ENCODE peak calls at places on chromosomes 5 and 9, in six cellular contexts. I, D, Z, C, U and T are unnamed samples.
A peak's percentile ranks its signal among the peaks of the same experiment; 100 is the strongest.

GRCh38 chr9:125758986-125759811 is 12.0 kb downstream of the PBX3 start:
- DNase-seq in I (peak; percentile 39), D (peak; percentile 87), Z (peak; percentile 66), C (no peak), U (no peak), T (no peak)

GRCh38 chr9:110126986-110127864 is 80.7 kb downstream of the C9orf152 start:
- DNase-seq in I (peak; percentile 77), D (no peak), Z (peak; percentile 92), C (no peak), U (no peak), T (no peak)

GRCh38 chr5:98333921-98334320 is 439.5 kb upstream of the RGMB start:
- DNase-seq in I (no peak), D (no peak), Z (no peak), C (no peak), U (no peak), T (no peak)

GRCh38 chr5:90529939-90530677 is 724 bp upstream of the LYSMD3 start:
- DNase-seq in I (peak; percentile 88), D (peak; percentile 55), Z (peak; percentile 80), C (peak; percentile 71), U (peak; percentile 78), T (no peak)

GRCh38 chr9:35996358-35996970 is 38.5 kb upstream of the OR2S2 start:
- DNase-seq in I (peak; percentile 54), D (no peak), Z (no peak), C (no peak), U (no peak), T (no peak)

GRCh38 chr5:55533806-55534435 is 843 bp downstream of the PLPP1 start:
- DNase-seq in I (peak; percentile 66), D (no peak), Z (no peak), C (peak; percentile 63), U (peak; percentile 51), T (no peak)

GRCh38 chr5:8628521-8628920 is 759.6 kb downstream of the MTRR start:
- DNase-seq in I (no peak), D (no peak), Z (no peak), C (no peak), U (no peak), T (no peak)

GRCh38 chr5:77262685-77263084 is 52.2 kb downstream of the PDE8B start:
- DNase-seq in I (no peak), D (no peak), Z (no peak), C (no peak), U (no peak), T (no peak)

GRCh38 chr5:39986614-39987013 is 561.8 kb upstream of the DAB2 start:
- DNase-seq in I (no peak), D (no peak), Z (no peak), C (no peak), U (no peak), T (no peak)

GRCh38 chr5:83026507-83026906 is 50.7 kb downstream of the TMEM167A start:
- DNase-seq in I (peak; percentile 56), D (no peak), Z (no peak), C (no peak), U (no peak), T (no peak)

GRCh38 chr5:43296835-43297234 is 16.4 kb downstream of the HMGCS1 start:
- DNase-seq in I (no peak), D (no peak), Z (no peak), C (no peak), U (no peak), T (no peak)

GRCh38 chr9:11757408-11757807 is 935.8 kb upstream of the TYRP1 start:
- DNase-seq in I (no peak), D (no peak), Z (no peak), C (no peak), U (no peak), T (no peak)

GRCh38 chr9:98374385-98375051 is 119.1 kb upstream of the TBC1D2 start:
- DNase-seq in I (peak; percentile 13), D (no peak), Z (no peak), C (peak; percentile 21), U (peak; percentile 72), T (no peak)

GRCh38 chr5:16531063-16531667 is 65.6 kb upstream of the ZNF622 start:
- DNase-seq in I (no peak), D (no peak), Z (no peak), C (no peak), U (no peak), T (no peak)

GRCh38 chr9:4090491-4090890 is 209.4 kb downstream of the GLIS3 start:
- DNase-seq in I (peak; percentile 25), D (no peak), Z (no peak), C (no peak), U (no peak), T (no peak)
- TF ChIP-seq CTCF in I (peak; percentile 51), D (no peak), Z (no peak), C (no peak), U (no peak), T (no peak)

GRCh38 chr5:5497132-5497748 is 74.8 kb downstream of the ICE1 start:
- DNase-seq in I (peak; percentile 78), D (peak; percentile 39), Z (peak; percentile 77), C (no peak), U (peak; percentile 54), T (no peak)
- TF ChIP-seq CTCF in I (peak; percentile 85), D (peak; percentile 24), Z (no peak), C (peak; percentile 60), U (peak; percentile 63), T (peak; percentile 79)

DNA sequence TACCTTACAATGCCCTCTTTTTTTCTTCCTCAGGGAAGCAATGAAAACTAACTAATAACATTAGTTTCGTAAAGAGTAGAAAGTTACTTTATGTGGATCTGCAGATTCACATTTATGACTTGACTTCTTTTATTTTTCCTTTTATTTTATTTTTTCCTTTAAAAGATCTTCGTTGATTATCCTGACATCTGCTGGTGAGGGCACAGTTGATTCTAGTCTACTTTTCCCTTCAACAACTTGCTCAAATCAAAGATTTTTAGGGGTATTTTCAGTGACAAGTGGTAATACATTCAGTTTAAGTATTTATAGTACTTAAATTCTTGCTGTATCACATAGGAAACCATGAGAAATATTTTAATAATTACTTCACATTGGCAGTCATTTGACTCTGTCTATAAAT is 4.9 kb downstream of the EDIL3 start:
- DNase-seq in I (no peak), D (no peak), Z (no peak), C (no peak), U (no peak), T (no peak)
- TF ChIP-seq CTCF in I (peak; percentile 32), D (no peak), Z (no peak), C (no peak), U (no peak), T (peak; percentile 84)

DNA sequence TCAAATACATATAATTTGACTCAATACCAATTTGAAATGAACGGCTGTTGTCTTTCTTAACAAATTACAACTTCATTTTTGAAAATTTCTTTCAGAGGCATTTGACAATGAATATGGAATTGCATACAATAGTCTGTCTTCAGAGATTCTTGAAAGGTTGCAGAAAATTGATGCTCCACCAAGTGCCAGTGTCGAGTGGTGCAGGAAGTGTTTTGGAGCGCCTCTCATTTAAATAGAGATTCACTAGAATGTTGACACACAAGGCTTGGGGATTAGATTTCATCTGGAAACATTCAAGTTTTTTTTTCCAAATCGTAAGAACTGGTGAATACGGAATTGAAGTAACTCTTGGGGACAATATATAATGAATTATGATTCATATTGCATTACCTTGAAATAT is 8.1 kb downstream of the RPS6 start:
- DNase-seq in I (peak; percentile 46), D (no peak), Z (no peak), C (no peak), U (no peak), T (no peak)
- TF ChIP-seq CTCF in I (no peak), D (no peak), Z (no peak), C (no peak), U (no peak), T (peak; percentile 67)

GRCh38 chr9:130714586-130715110 is 21.1 kb downstream of the EXOSC2 start:
- DNase-seq in I (no peak), D (no peak), Z (no peak), C (no peak), U (no peak), T (no peak)

GRCh38 chr9:130711469-130711868 is 17.9 kb downstream of the EXOSC2 start:
- DNase-seq in I (no peak), D (no peak), Z (no peak), C (no peak), U (no peak), T (no peak)

GRCh38 chr9:130710822-130711352 is 17.3 kb downstream of the EXOSC2 start:
- DNase-seq in I (no peak), D (no peak), Z (no peak), C (no peak), U (no peak), T (no peak)

GRCh38 chr9:130713286-130713975 is 19.9 kb downstream of the EXOSC2 start:
- DNase-seq in I (peak; percentile 65), D (no peak), Z (peak; percentile 73), C (no peak), U (no peak), T (no peak)

DNA sequence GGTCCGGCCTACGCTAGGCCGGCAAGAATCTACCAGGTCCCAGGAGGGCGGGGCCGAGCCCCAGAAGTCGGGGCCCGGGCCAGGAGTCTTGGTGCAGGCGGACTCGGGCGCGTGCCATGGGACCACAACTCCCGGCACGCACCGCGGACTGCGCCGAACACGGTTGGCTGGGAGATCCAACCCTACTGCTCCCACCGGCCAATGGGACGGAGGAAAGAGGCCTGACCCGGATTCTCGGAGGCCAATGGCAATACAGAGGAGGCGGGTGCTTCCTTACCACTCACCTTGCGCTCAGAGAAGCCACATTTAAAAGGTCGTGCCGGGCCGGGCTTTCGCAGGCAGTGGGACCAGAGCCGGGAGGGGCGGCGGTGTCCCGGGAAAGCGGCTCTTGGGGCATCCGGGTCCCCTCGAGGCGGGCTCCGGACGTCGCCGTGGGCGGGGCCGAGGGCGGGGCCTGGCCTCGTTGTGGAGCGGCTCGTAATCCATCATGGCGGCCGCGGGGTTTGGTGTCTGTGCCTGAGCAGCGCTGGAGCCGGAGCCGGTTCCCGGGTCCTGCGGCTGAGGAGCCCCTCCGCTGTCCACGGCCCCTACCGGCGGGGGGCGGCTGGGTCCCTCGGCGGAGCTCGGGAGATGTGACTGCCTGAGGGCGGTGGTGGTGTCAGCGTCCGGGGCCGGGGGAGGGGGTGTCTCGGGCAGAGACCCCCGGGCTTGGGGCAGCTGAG is 19.1 kb downstream of the EXOSC2 start:
- DNase-seq in I (peak; percentile 99), D (peak; percentile 98), Z (peak; percentile 100), C (peak; percentile 99), U (peak; percentile 99), T (peak; percentile 99)
- TF ChIP-seq CTCF in I (no peak), D (no peak), Z (no peak), C (no peak), U (no peak), T (no peak)

GRCh38 chr5:10423009-10423408 is 18.7 kb upstream of the ROPN1L start:
- DNase-seq in I (peak; percentile 18), D (peak; percentile 85), Z (no peak), C (no peak), U (no peak), T (no peak)

GRCh38 chr5:10427201-10427600 is 14.5 kb upstream of the ROPN1L start:
- DNase-seq in I (no peak), D (no peak), Z (no peak), C (no peak), U (no peak), T (no peak)

GRCh38 chr5:10421841-10422691 is 19.6 kb upstream of the ROPN1L start:
- DNase-seq in I (no peak), D (peak; percentile 92), Z (no peak), C (no peak), U (no peak), T (no peak)

GRCh38 chr5:10420926-10421325 is 20.8 kb upstream of the ROPN1L start:
- DNase-seq in I (no peak), D (no peak), Z (no peak), C (no peak), U (no peak), T (no peak)

GRCh38 chr5:10424124-10424731 is 17.5 kb upstream of the ROPN1L start:
- DNase-seq in I (peak; percentile 79), D (peak; percentile 70), Z (no peak), C (no peak), U (peak; percentile 46), T (no peak)
- TF ChIP-seq CTCF in I (peak; percentile 76), D (peak; percentile 13), Z (peak; percentile 10), C (peak; percentile 27), U (peak; percentile 66), T (peak; percentile 84)